ENCODE peak calls at places on chromosomes 4 and X, in four cellular contexts. G is GOT3, J is BE2C, O is head of caudate nucleus. S is an unnamed sample.
A peak's percentile ranks its signal among the peaks of the same experiment; 100 is the strongest.

GRCh38 chr4:121690001-121690400 is 6.8 kb downstream of the ANXA5 start:
- DNase-seq in J (no peak), G (no peak), O (no peak), S (no peak)

GRCh38 chrX:69551421-69552009 is 47.4 kb downstream of the NALF2 start:
- DNase-seq in G (no peak), O (no peak), J (no peak), S (no peak)

GRCh38 chr4:172553216-172553615 is 615.4 kb upstream of the GALNT7 start:
- DNase-seq in G (no peak), J (no peak), O (no peak), S (no peak)

GRCh38 chrX:149567621-149568417 is 18.1 kb upstream of the HSFX3 start:
- DNase-seq in O (no peak), G (no peak), J (no peak), S (no peak)

GRCh38 chr4:42371306-42372063 is 25.8 kb upstream of the SHISA3 start:
- DNase-seq in G (no peak), J (peak; percentile 35), O (no peak), S (peak; percentile 72)

GRCh38 chrX:1212532-1212931 is at the start of gene CRLF2:
- DNase-seq in G (no peak), O (no peak), J (no peak), S (no peak)

GRCh38 chr4:106615961-106616360 is 247.4 kb upstream of the GIMD1 start:
- DNase-seq in G (no peak), O (no peak), J (no peak), S (no peak)

GRCh38 chr4:156515295-156515694 is 456.3 kb downstream of the PDGFC start:
- DNase-seq in J (no peak), O (no peak), G (no peak), S (no peak)

GRCh38 chr4:86927843-86928395 is 6.9 kb upstream of the AFF1 start:
- DNase-seq in G (peak; percentile 58), J (no peak), O (no peak), S (no peak)

GRCh38 chr4:56668267-56668666 is 12.8 kb downstream of the HOPX start:
- DNase-seq in O (no peak), J (no peak), G (no peak), S (no peak)

GRCh38 chr4:124640037-124640730 is 72.3 kb downstream of the ANKRD50 start:
- DNase-seq in O (no peak), G (no peak), J (no peak), S (no peak)

GRCh38 chr4:88216395-88216794 is 58.0 kb upstream of the ABCG2 start:
- DNase-seq in G (no peak), O (no peak), J (no peak), S (no peak)

GRCh38 chr4:67736262-67736661 is 17.9 kb downstream of the GNRHR start:
- DNase-seq in J (no peak), G (no peak), O (no peak), S (no peak)

GRCh38 chr4:566035-566434 is 10.1 kb downstream of the TMEM271 start:
- DNase-seq in O (no peak), J (no peak), G (no peak), S (no peak)

GRCh38 chr4:88291003-88291402 is 6.6 kb upstream of the PPM1K start:
- DNase-seq in O (no peak), G (no peak), J (no peak), S (peak; percentile 84)

GRCh38 chr4:1961563-1961962 is 47.2 kb downstream of the NELFA start:
- DNase-seq in G (no peak), J (no peak), O (no peak), S (no peak)

GRCh38 chrX:36626898-36627297 is 381.3 kb upstream of the FAM47C start:
- DNase-seq in G (no peak), O (no peak), J (no peak), S (no peak)

GRCh38 chr4:105990933-105991332 is 95.7 kb downstream of the NPNT start:
- DNase-seq in O (peak; percentile 49), G (no peak), J (peak; percentile 88), S (peak; percentile 65)

GRCh38 chrX:141839856-141840255 is 1.7 kb downstream of the MAGEC3 start:
- DNase-seq in J (no peak), G (no peak), O (no peak), S (no peak)

GRCh38 chr4:4182835-4183568 is 43.7 kb downstream of the OTOP1 start:
- DNase-seq in O (no peak), G (no peak), J (peak; percentile 47), S (no peak)

GRCh38 chr4:45324381-45325111 is 598.2 kb upstream of the GNPDA2 start:
- DNase-seq in J (no peak), G (no peak), O (no peak), S (no peak)

GRCh38 chr4:114312349-114312748 is 286.3 kb upstream of the UGT8 start:
- DNase-seq in O (no peak), G (no peak), J (no peak), S (no peak)

GRCh38 chr4:108030332-108030731 is 40.6 kb downstream of the HADH start:
- DNase-seq in G (peak; percentile 0), J (peak; percentile 55), O (no peak), S (peak; percentile 58)

GRCh38 chrX:7444967-7445366 is 297.0 kb upstream of the PUDP start:
- DNase-seq in G (no peak), J (no peak), O (no peak), S (no peak)

GRCh38 chrX:47218920-47219815 is 687 bp downstream of the CDK16 start:
- DNase-seq in G (no peak), J (peak; percentile 58), O (no peak), S (no peak)

GRCh38 chr4:3439391-3439790 is 2.4 kb upstream of the HGFAC start:
- DNase-seq in O (no peak), G (no peak), J (no peak), S (no peak)

GRCh38 chrX:39857780-39858179 is 240.0 kb downstream of the BCOR start:
- DNase-seq in O (no peak), G (no peak), J (no peak), S (no peak)

S was measured in pons.